ENCODE peak calls at places on chromosome 17, in four cellular contexts. One of them, this sample, is unnamed. For H3K36me3, the result is how much of the 10 kb centered on the place peaks cover.

GRCh38 chr17:10579270-10579669 is 29.8 kb upstream of the MYH2 start:
- DNase-seq in neural progenitor cell: no peak
- DNase-seq in lung: no peak
- DNase-seq in gastrocnemius medialis: no peak
- DNase-seq in this sample: no peak

GRCh38 chr17:78500806-78501205 is 76.4 kb downstream of the DNAH17 start:
- DNase-seq in neural progenitor cell: no peak
- DNase-seq in lung: no peak
- DNase-seq in gastrocnemius medialis: no peak
- DNase-seq in this sample: no peak

GRCh38 chr17:29124135-29124930 is 55.9 kb downstream of the MYO18A start:
- DNase-seq in neural progenitor cell: peak
- DNase-seq in lung: peak
- DNase-seq in gastrocnemius medialis: no peak
- DNase-seq in this sample: peak

GRCh38 chr17:15479697-15480096 is 12.3 kb upstream of the CDRT4 start:
- DNase-seq in neural progenitor cell: no peak
- DNase-seq in lung: no peak
- DNase-seq in gastrocnemius medialis: no peak
- DNase-seq in this sample: no peak

GRCh38 chr17:77483128-77483598 is 342.4 kb downstream of the SEC14L1 start:
- DNase-seq in neural progenitor cell: no peak
- DNase-seq in lung: no peak
- DNase-seq in gastrocnemius medialis: no peak
- DNase-seq in this sample: no peak

GRCh38 chr17:43864161-43864706 is 17.3 kb downstream of the CD300LG start:
- DNase-seq in neural progenitor cell: no peak
- DNase-seq in lung: no peak
- DNase-seq in gastrocnemius medialis: no peak
- DNase-seq in this sample: no peak

GRCh38 chr17:42236760-42237159 is 39.4 kb downstream of the STAT5B start:
- DNase-seq in neural progenitor cell: no peak
- DNase-seq in lung: no peak
- DNase-seq in gastrocnemius medialis: no peak
- DNase-seq in this sample: no peak

GRCh38 chr17:12731839-12732238 is 57.5 kb upstream of the ARHGAP44 start:
- DNase-seq in neural progenitor cell: no peak
- DNase-seq in lung: no peak
- DNase-seq in gastrocnemius medialis: no peak
- DNase-seq in this sample: no peak

GRCh38 chr17:78359216-78359935 is 501 bp downstream of the SOCS3 start:
- DNase-seq in neural progenitor cell: peak
- DNase-seq in lung: no peak
- DNase-seq in gastrocnemius medialis: no peak
- DNase-seq in this sample: no peak

GRCh38 chr17:71764507-71764906 is 356.3 kb upstream of the SOX9 start:
- DNase-seq in neural progenitor cell: peak
- DNase-seq in lung: no peak
- DNase-seq in gastrocnemius medialis: no peak
- DNase-seq in this sample: peak

GRCh38 chr17:6124856-6125255 is 54.7 kb downstream of the WSCD1 start:
- DNase-seq in neural progenitor cell: no peak
- DNase-seq in lung: no peak
- DNase-seq in gastrocnemius medialis: no peak
- DNase-seq in this sample: no peak

GRCh38 chr17:76868669-76869208 is 535 bp downstream of the MGAT5B start:
- DNase-seq in neural progenitor cell: peak
- DNase-seq in lung: no peak
- DNase-seq in gastrocnemius medialis: no peak
- DNase-seq in this sample: no peak

GRCh38 chr17:48671697-48672171 is 45.6 kb upstream of the HOXB9 start:
- DNase-seq in neural progenitor cell: peak
- DNase-seq in lung: peak
- DNase-seq in gastrocnemius medialis: peak
- DNase-seq in this sample: peak

GRCh38 chr17:78383725-78384471 is 5.4 kb downstream of the PGS1 start:
- DNase-seq in neural progenitor cell: no peak
- DNase-seq in lung: peak
- DNase-seq in gastrocnemius medialis: peak
- DNase-seq in this sample: no peak

GRCh38 chr17:29565643-29566472 is 979 bp downstream of the ABHD15 start:
- DNase-seq in neural progenitor cell: peak
- DNase-seq in lung: peak
- DNase-seq in gastrocnemius medialis: no peak
- DNase-seq in this sample: peak

GRCh38 chr17:38797091-38797490 is 2.3 kb downstream of the PIP4K2B start:
- DNase-seq in neural progenitor cell: no peak
- DNase-seq in lung: no peak
- DNase-seq in gastrocnemius medialis: peak
- DNase-seq in this sample: no peak

GRCh38 chr17:39927928-39928867 is 666 bp downstream of the LRRC3C start:
- DNase-seq in neural progenitor cell: peak
- DNase-seq in lung: peak
- DNase-seq in gastrocnemius medialis: peak
- DNase-seq in this sample: peak

GRCh38 chr17:39927101-39927927 is at the start of the genes LRRC3C and ORMDL3:
- DNase-seq in neural progenitor cell: peak
- DNase-seq in lung: peak
- DNase-seq in gastrocnemius medialis: peak
- DNase-seq in this sample: peak

GRCh38 chr17:39929657-39930407 is 2.3 kb downstream of the LRRC3C start:
- DNase-seq in neural progenitor cell: no peak
- DNase-seq in lung: no peak
- DNase-seq in gastrocnemius medialis: no peak
- DNase-seq in this sample: no peak

GRCh38 chr17:39926588-39927100 is 757 bp downstream of the ORMDL3 start:
- DNase-seq in neural progenitor cell: peak
- DNase-seq in lung: peak
- DNase-seq in gastrocnemius medialis: no peak
- DNase-seq in this sample: peak

GRCh38 chr17:39928868-39929651 is 1.5 kb downstream of the LRRC3C start:
- DNase-seq in neural progenitor cell: no peak
- DNase-seq in lung: no peak
- DNase-seq in gastrocnemius medialis: no peak
- DNase-seq in this sample: no peak
- H3K4me3 ChIP-seq in neural progenitor cell: no peak
- H3K4me3 ChIP-seq in lung: no peak
- H3K4me3 ChIP-seq in gastrocnemius medialis: peak
- H3K4me3 ChIP-seq in this sample: no peak

GRCh38 chr17:83175551-83176271 is 96.3 kb downstream of the METRNL start:
- DNase-seq in neural progenitor cell: no peak
- DNase-seq in lung: peak
- DNase-seq in gastrocnemius medialis: no peak
- DNase-seq in this sample: peak

GRCh38 chr17:83173997-83174858 is 94.8 kb downstream of the METRNL start:
- DNase-seq in neural progenitor cell: peak
- DNase-seq in lung: peak
- DNase-seq in gastrocnemius medialis: peak
- DNase-seq in this sample: peak

GRCh38 chr17:83173180-83173996 is 94.0 kb downstream of the METRNL start:
- DNase-seq in neural progenitor cell: no peak
- DNase-seq in lung: no peak
- DNase-seq in gastrocnemius medialis: no peak
- DNase-seq in this sample: no peak

GRCh38 chr17:83176272-83176955 is 97.0 kb downstream of the METRNL start:
- DNase-seq in neural progenitor cell: no peak
- DNase-seq in lung: peak
- DNase-seq in gastrocnemius medialis: no peak
- DNase-seq in this sample: peak

GRCh38 chr17:83174859-83175550 is 95.6 kb downstream of the METRNL start:
- DNase-seq in neural progenitor cell: no peak
- DNase-seq in lung: no peak
- DNase-seq in gastrocnemius medialis: no peak
- DNase-seq in this sample: no peak
- TF ChIP-seq CTCF in neural progenitor cell: no peak
- TF ChIP-seq CTCF in lung: no peak
- TF ChIP-seq CTCF in gastrocnemius medialis: no peak
- TF ChIP-seq CTCF in this sample: no peak

GRCh38 chr17:34603974-34604373 is 24.6 kb downstream of the TMEM132E start:
- DNase-seq in neural progenitor cell: no peak
- DNase-seq in lung: no peak
- DNase-seq in gastrocnemius medialis: no peak
- DNase-seq in this sample: no peak

GRCh38 chr17:34596897-34597296 is 17.5 kb downstream of the TMEM132E start:
- DNase-seq in neural progenitor cell: no peak
- DNase-seq in lung: no peak
- DNase-seq in gastrocnemius medialis: no peak
- DNase-seq in this sample: no peak

GRCh38 chr17:34601431-34601830 is 22.0 kb downstream of the TMEM132E start:
- DNase-seq in neural progenitor cell: peak
- DNase-seq in lung: no peak
- DNase-seq in gastrocnemius medialis: no peak
- DNase-seq in this sample: no peak

GRCh38 chr17:34598161-34598776 is 18.9 kb downstream of the TMEM132E start:
- DNase-seq in neural progenitor cell: peak
- DNase-seq in lung: no peak
- DNase-seq in gastrocnemius medialis: no peak
- DNase-seq in this sample: peak
- H3K36me3 ChIP-seq in neural progenitor cell: under half
- H3K36me3 ChIP-seq in lung: under half
- H3K36me3 ChIP-seq in gastrocnemius medialis: under half
- H3K36me3 ChIP-seq in this sample: under half

GRCh38 chr17:17119106-17119505 is 76.8 kb downstream of the MPRIP start:
- DNase-seq in neural progenitor cell: no peak
- DNase-seq in lung: peak
- DNase-seq in gastrocnemius medialis: no peak
- DNase-seq in this sample: no peak
- H3K4me3 ChIP-seq in neural progenitor cell: no peak
- H3K4me3 ChIP-seq in lung: no peak
- H3K4me3 ChIP-seq in gastrocnemius medialis: no peak
- H3K4me3 ChIP-seq in this sample: no peak

GRCh38 chr17:68613739-68614298 is 12.7 kb upstream of the FAM20A start:
- DNase-seq in neural progenitor cell: peak
- DNase-seq in lung: peak
- DNase-seq in gastrocnemius medialis: no peak
- DNase-seq in this sample: peak
- TF ChIP-seq CTCF in neural progenitor cell: peak
- TF ChIP-seq CTCF in lung: peak
- TF ChIP-seq CTCF in gastrocnemius medialis: peak
- TF ChIP-seq CTCF in this sample: peak

DNA sequence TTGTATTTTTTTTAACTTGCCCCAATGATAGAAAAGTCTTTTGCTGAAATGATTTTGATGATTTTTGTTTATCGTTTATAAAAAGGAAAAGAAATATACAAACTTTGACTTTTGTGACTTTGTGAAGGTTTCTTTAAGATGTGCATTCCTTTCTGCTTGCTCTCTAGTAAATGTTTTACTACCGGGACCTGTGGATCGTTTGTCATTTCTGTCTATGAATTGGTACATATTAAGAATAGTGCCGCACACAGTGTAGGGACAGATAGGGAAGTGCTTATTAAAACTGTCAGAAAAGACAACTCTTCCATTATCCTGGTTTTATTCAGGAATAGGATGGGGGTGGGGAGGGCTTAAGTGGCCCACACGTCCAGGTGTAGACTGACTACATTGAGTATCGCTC is 8.1 kb upstream of the PSMC5 start:
- DNase-seq in neural progenitor cell: no peak
- DNase-seq in lung: no peak
- DNase-seq in gastrocnemius medialis: no peak
- DNase-seq in this sample: no peak
- H3K36me3 ChIP-seq in neural progenitor cell: under half
- H3K36me3 ChIP-seq in lung: half or more
- H3K36me3 ChIP-seq in gastrocnemius medialis: half or more
- H3K36me3 ChIP-seq in this sample: under half

DNA sequence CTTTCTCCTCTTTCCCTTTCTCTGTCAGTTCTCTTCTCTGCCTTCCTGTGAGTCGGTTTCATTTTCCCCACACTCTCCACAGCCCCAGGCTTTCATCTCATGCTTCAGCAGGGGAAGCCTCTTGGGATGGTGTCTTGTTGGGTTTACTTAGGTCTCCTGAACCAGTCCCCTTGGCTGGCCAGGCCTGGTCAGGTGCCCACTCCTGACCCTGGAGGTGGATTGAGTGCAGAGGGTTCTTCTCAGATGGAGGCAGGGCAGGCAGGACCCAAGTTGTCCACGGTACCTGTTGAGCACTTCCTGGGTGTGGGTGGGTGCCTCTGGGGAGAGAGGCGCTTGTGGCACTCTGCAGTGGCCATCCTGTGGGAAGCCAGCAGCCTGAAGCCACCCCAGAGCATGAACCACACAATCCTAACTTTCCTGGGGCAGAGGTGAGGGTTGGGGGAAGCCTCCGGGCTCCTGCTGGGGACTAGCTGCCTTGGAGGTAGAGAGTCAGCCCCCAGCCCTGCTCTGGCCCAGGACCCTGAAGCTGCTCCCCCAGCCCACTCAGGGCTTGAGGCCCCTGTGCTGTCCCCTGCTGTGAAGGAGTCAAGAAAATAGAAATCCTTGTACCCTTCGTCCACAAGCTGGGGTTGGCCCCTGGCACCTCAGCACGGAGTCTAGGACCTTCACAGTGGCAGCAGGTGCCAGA is 2.0 kb upstream of the RAP1GAP2 start:
- DNase-seq in neural progenitor cell: no peak
- DNase-seq in lung: no peak
- DNase-seq in gastrocnemius medialis: no peak
- DNase-seq in this sample: no peak
- H3K4me3 ChIP-seq in neural progenitor cell: no peak
- H3K4me3 ChIP-seq in lung: no peak
- H3K4me3 ChIP-seq in gastrocnemius medialis: no peak
- H3K4me3 ChIP-seq in this sample: no peak

GRCh38 chr17:66975614-66976378 is 11.3 kb downstream of the CACNG4 start:
- DNase-seq in neural progenitor cell: peak
- DNase-seq in lung: no peak
- DNase-seq in gastrocnemius medialis: peak
- DNase-seq in this sample: peak
- TF ChIP-seq CTCF in neural progenitor cell: peak
- TF ChIP-seq CTCF in lung: no peak
- TF ChIP-seq CTCF in gastrocnemius medialis: peak
- TF ChIP-seq CTCF in this sample: peak

This sample was measured in Caco-2.